ENCODE peak calls at places on chromosomes 16 and 17, in ten cellular contexts. K is uterus, Y is heart left ventricle, G is kidney epithelial cell, Z is gastrocnemius medialis, Q is cardiac muscle cell, U is fibroblast of the aortic adventitia, O is fibroblast of mammary gland, F is mucosa of descending colon, P is HepG2. S is an unnamed sample.

GRCh38 chr17:31858647-31859486 is at the start of gene COPRS:
- DNase-seq in F (peak; percentile 92), Z (peak; percentile 88), Q (peak; percentile 93), Y (peak; percentile 93), G (peak; percentile 39), U (peak; percentile 82), K (peak; percentile 86), O (peak; percentile 78), P (peak; percentile 64), S (peak; percentile 75)

GRCh38 chr17:57945999-57946797 is 9.0 kb downstream of the CUEDC1 start:
- DNase-seq in P (no peak), Y (peak; percentile 8), Q (no peak), F (no peak), G (no peak), K (no peak), O (peak; percentile 62), Z (no peak), U (peak; percentile 35), S (no peak)

GRCh38 chr17:33598795-33599194 is 305.7 kb upstream of the ASIC2 start:
- DNase-seq in K (no peak), Q (no peak), U (no peak), F (no peak), Z (no peak), G (no peak), O (no peak), Y (no peak), P (no peak), S (no peak)

GRCh38 chr17:40884708-40885512 is at the start of gene KRT20:
- DNase-seq in Z (no peak), U (no peak), G (no peak), K (no peak), Q (no peak), F (peak; percentile 58), Y (no peak), O (no peak), P (no peak), S (no peak)

GRCh38 chr16:86819523-86819887 is 241.2 kb downstream of the FOXL1 start:
- DNase-seq in Y (no peak), U (peak; percentile 16), Z (no peak), P (no peak), G (no peak), K (no peak), Q (no peak), F (no peak), O (no peak), S (peak; percentile 31)

GRCh38 chr16:58518980-58519368 is 3.7 kb downstream of the SETD6 start:
- DNase-seq in Y (no peak), G (no peak), P (no peak), Q (no peak), U (no peak), F (no peak), O (no peak), K (no peak), Z (no peak), S (no peak)

GRCh38 chr16:16127469-16128116 is 95.7 kb downstream of the ABCC6 start:
- DNase-seq in O (peak; percentile 70), F (no peak), U (peak; percentile 74), K (peak; percentile 74), Q (peak; percentile 83), G (no peak), Z (peak; percentile 66), Y (peak; percentile 59), P (peak; percentile 72), S (peak; percentile 92)

GRCh38 chr16:3032624-3033023 is 4.1 kb downstream of the BICDL2 start:
- DNase-seq in Q (no peak), K (no peak), P (no peak), G (no peak), Z (no peak), U (no peak), O (no peak), Y (no peak), F (peak; percentile 36), S (no peak)

GRCh38 chr16:15425861-15426260 is 8.5 kb upstream of the BMERB1 start:
- DNase-seq in Z (no peak), O (no peak), P (no peak), G (no peak), U (no peak), Y (no peak), Q (no peak), F (no peak), K (no peak), S (no peak)

GRCh38 chr16:23466162-23466885 is 13.3 kb upstream of the COG7 start:
- DNase-seq in F (no peak), G (peak; percentile 49), Y (no peak), K (no peak), U (peak; percentile 62), P (no peak), O (peak; percentile 98), Z (peak; percentile 22), Q (no peak), S (no peak)

DNA sequence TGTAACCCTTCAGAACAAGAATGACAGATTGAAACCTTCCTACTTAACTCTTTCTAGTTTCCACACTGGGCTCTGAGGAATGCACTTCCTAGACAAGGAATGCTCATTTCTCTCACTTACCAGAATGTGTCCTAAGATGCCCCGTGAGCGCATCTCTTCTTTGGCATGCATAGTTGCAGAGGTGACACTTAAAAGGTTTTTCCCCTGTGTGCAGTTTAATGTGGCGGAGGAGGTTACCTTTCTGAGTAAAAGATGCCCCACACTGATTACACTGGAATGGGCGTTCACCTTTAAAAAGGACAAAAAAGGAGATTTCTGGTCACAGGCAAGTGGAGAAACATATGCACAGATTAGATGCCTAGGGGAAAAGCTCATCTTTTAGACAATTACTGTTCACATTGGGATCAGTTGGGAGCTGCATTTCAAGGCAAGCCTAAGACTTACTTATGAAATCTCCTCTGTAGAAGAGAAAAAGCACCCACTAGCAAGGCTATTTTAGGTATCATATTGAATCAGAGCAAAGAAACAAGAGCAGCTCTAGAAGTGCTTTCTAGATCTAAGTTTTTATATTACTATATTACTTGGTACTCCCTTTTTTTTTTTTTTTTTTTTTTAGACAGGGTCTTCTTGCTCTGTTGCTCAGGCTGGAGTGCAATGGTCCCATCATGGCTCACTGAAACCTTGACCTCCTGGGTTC is 53.7 kb downstream of the GRB7 start:
- DNase-seq in O (no peak), G (no peak), Z (no peak), U (no peak), Q (no peak), K (no peak), Y (no peak), P (no peak), F (no peak), S (no peak)
- H3K4me3 ChIP-seq in O (no peak overlapping the region), G (no peak overlapping the region), Z (no peak overlapping the region), U (no peak overlapping the region), Q (no peak overlapping the region), K (no peak overlapping the region), Y (no peak overlapping the region), P (no peak overlapping the region), F (no peak overlapping the region), S (no peak overlapping the region)

GRCh38 chr17:45313419-45313771 is 3.4 kb downstream of the MAP3K14 start:
- DNase-seq in Z (peak; percentile 51), P (no peak), F (no peak), G (no peak), O (no peak), U (no peak), K (no peak), Y (no peak), Q (no peak), S (no peak)
- TF ChIP-seq CTCF in Z (no peak), P (no peak), F (no peak), G (no peak), O (no peak), U (no peak), K (no peak), Y (no peak), Q (no peak), S (no peak)

GRCh38 chr16:4290236-4290830 is 17.5 kb upstream of the TFAP4 start:
- DNase-seq in P (peak; percentile 88), O (peak; percentile 86), K (no peak), U (peak; percentile 51), Z (peak; percentile 79), G (no peak), Y (no peak), F (no peak), Q (peak; percentile 19), S (no peak)

GRCh38 chr16:4293181-4293716 is 20.4 kb upstream of the TFAP4 start:
- DNase-seq in U (no peak), G (no peak), Y (no peak), Z (no peak), F (no peak), Q (no peak), K (no peak), O (no peak), P (no peak), S (no peak)

GRCh38 chr16:4291699-4292098 is 18.9 kb upstream of the TFAP4 start:
- DNase-seq in G (no peak), F (no peak), Q (no peak), O (no peak), K (no peak), P (no peak), Y (no peak), Z (no peak), U (no peak), S (no peak)

GRCh38 chr16:4297480-4297879 is 18.4 kb upstream of the GLIS2 start:
- DNase-seq in F (no peak), Z (no peak), Q (no peak), O (no peak), G (no peak), P (no peak), U (no peak), K (no peak), Y (no peak), S (no peak)

GRCh38 chr16:4293822-4294457 is 21.1 kb upstream of the TFAP4 start:
- DNase-seq in O (peak; percentile 76), Z (peak; percentile 80), F (no peak), U (peak; percentile 80), Y (peak; percentile 75), G (no peak), P (no peak), K (peak; percentile 62), Q (peak; percentile 91), S (no peak)
- H3K4me3 ChIP-seq in O (no peak overlapping the region), Z (peak overlapping the region; percentile 4), F (no peak overlapping the region), U (no peak overlapping the region), Y (peak overlapping the region; percentile 22), G (no peak overlapping the region), P (no peak overlapping the region), K (no peak overlapping the region), Q (peak overlapping the region; percentile 10), S (no peak overlapping the region)

DNA sequence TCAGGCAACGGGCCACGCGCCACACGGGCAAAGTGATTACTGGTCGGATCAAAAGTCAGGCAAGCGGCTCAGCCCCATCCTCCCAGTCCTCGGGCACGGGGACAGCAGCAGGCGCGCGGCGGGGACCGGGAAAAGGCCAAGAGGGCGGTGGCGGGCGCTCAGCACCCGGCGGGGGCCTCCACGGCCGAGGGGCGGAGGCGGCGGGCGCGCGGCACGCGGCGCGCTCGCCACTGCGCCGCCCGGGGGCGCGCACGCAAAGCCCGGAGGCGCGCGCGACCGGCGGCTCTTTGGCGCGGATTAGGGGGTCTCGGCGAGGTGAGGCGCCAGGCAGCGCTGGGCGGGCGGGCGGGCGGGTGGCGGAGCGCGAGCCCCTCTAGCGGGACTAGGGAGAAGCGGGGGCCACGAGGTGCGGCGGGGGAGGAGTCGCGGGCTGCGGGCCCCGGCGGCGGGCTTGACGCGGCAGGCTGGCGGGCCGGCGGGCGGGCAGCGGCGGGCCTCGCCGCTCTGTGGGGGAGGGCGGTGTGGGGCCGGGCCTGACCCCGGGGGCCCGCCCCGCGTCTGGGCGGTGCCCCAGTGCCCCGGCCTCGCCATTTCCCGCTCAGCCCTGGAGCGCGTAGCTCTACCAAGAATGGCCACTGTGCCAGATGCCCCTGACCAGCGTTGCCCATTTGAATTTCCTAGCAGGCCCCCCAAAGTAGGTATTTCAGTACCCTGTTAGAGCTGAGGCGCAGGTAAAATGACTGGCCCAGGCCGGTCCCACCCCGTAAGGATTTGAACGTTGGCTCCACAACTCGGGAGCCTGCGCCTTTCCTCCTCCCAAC is at the start of the genes ACACA and TADA2A:
- DNase-seq in Z (peak; percentile 73), Y (peak; percentile 86), U (peak; percentile 30), P (peak; percentile 63), K (peak; percentile 77), Q (peak; percentile 85), O (peak; percentile 72), F (peak; percentile 88), G (no peak), S (peak; percentile 94)
- TF ChIP-seq CTCF in Z (peak; percentile 17), Y (no peak), U (no peak), P (no peak), K (no peak), Q (no peak), O (no peak), F (no peak), G (no peak), S (no peak)